ENCODE peak calls at places on chromosomes 5 and 9, in nine cellular contexts. G, Y, L, A, U, T, K, Z and S are unnamed samples.
A peak's percentile ranks its signal among the peaks of the same experiment; 100 is the strongest.

GRCh38 chr9:121692606-121693505 is 41.4 kb downstream of the DAB2IP start:
- DNase-seq in G (no peak), Y (peak; percentile 21), L (peak; percentile 62), A (no peak), U (peak; percentile 69), T (peak; percentile 60), K (peak; percentile 50), Z (no peak), S (no peak)

GRCh38 chr5:133888625-133888991 is 79.8 kb downstream of the C5orf15 start:
- DNase-seq in G (no peak), Y (no peak), L (no peak), A (no peak), U (no peak), T (no peak), K (no peak), Z (peak; percentile 29), S (no peak)

GRCh38 chr5:138351056-138351455 is 1.4 kb upstream of the KDM3B start:
- DNase-seq in G (no peak), Y (peak; percentile 81), L (no peak), A (no peak), U (no peak), T (no peak), K (no peak), Z (no peak), S (peak; percentile 41)

GRCh38 chr5:74122979-74123575 is 497.1 kb downstream of the ARHGEF28 start:
- DNase-seq in G (no peak), Y (peak; percentile 36), L (no peak), A (no peak), U (no peak), T (no peak), K (peak; percentile 24), Z (no peak), S (no peak)

GRCh38 chr9:76181781-76182180 is 212.4 kb downstream of the RFK start:
- DNase-seq in G (no peak), Y (no peak), L (no peak), A (no peak), U (no peak), T (no peak), K (no peak), Z (no peak), S (no peak)

GRCh38 chr9:109320338-109320733 is 523 bp downstream of the EPB41L4B start:
- DNase-seq in G (no peak), Y (no peak), L (peak; percentile 62), A (no peak), U (no peak), T (no peak), K (no peak), Z (no peak), S (no peak)

GRCh38 chr5:140337880-140338279 is 8.5 kb downstream of the HBEGF start:
- DNase-seq in G (no peak), Y (no peak), L (no peak), A (no peak), U (no peak), T (no peak), K (no peak), Z (no peak), S (no peak)

GRCh38 chr5:149550267-149550582 is 1.0 kb downstream of the CSNK1A1 start:
- DNase-seq in G (no peak), Y (no peak), L (no peak), A (no peak), U (no peak), T (no peak), K (no peak), Z (no peak), S (no peak)

GRCh38 chr5:154202379-154203260 is 12.1 kb downstream of the GALNT10 start:
- DNase-seq in G (no peak), Y (no peak), L (no peak), A (no peak), U (no peak), T (no peak), K (no peak), Z (no peak), S (no peak)

GRCh38 chr5:102595332-102595731 is 96.5 kb upstream of the SLCO6A1 start:
- DNase-seq in G (no peak), Y (no peak), L (no peak), A (no peak), U (no peak), T (no peak), K (no peak), Z (no peak), S (no peak)

GRCh38 chr5:144202725-144203124 is 32.1 kb downstream of the KCTD16 start:
- DNase-seq in G (no peak), Y (no peak), L (no peak), A (no peak), U (no peak), T (no peak), K (no peak), Z (no peak), S (no peak)

GRCh38 chr5:144206136-144206535 is 35.5 kb downstream of the KCTD16 start:
- DNase-seq in G (no peak), Y (no peak), L (no peak), A (no peak), U (no peak), T (no peak), K (no peak), Z (no peak), S (no peak)

GRCh38 chr5:144207875-144208444 is 37.3 kb downstream of the KCTD16 start:
- DNase-seq in G (no peak), Y (no peak), L (no peak), A (no peak), U (no peak), T (no peak), K (no peak), Z (no peak), S (no peak)

GRCh38 chr5:144203750-144204596 is 33.3 kb downstream of the KCTD16 start:
- DNase-seq in G (no peak), Y (peak; percentile 82), L (peak; percentile 68), A (no peak), U (no peak), T (no peak), K (peak; percentile 44), Z (no peak), S (no peak)

GRCh38 chr5:144205141-144205551 is 34.5 kb downstream of the KCTD16 start:
- DNase-seq in G (no peak), Y (peak; percentile 29), L (peak; percentile 40), A (no peak), U (no peak), T (no peak), K (peak; percentile 16), Z (peak; percentile 63), S (no peak)
- H3K4me3 ChIP-seq in G (peak overlapping the region; percentile 1), Y (peak overlapping the region; percentile 48), L (peak overlapping the region; percentile 32), A (peak overlapping the region; percentile 41), U (peak overlapping the region; percentile 57), T (peak overlapping the region; percentile 23), K (peak overlapping the region; percentile 45), Z (peak overlapping the region; percentile 49), S (peak overlapping the region; percentile 55)

GRCh38 chr9:89154218-89154617 is 24.4 kb downstream of the SHC3 start:
- DNase-seq in G (no peak), Y (no peak), L (no peak), A (no peak), U (no peak), T (no peak), K (no peak), Z (no peak), S (no peak)

GRCh38 chr9:89153618-89154017 is 25.0 kb downstream of the SHC3 start:
- DNase-seq in G (no peak), Y (peak; percentile 89), L (no peak), A (no peak), U (peak; percentile 73), T (peak; percentile 73), K (no peak), Z (no peak), S (no peak)

GRCh38 chr9:89153187-89153586 is 25.4 kb downstream of the SHC3 start:
- DNase-seq in G (no peak), Y (no peak), L (no peak), A (no peak), U (no peak), T (no peak), K (no peak), Z (no peak), S (no peak)

GRCh38 chr9:89149726-89150125 is 28.9 kb downstream of the SHC3 start:
- DNase-seq in G (no peak), Y (peak; percentile 76), L (no peak), A (no peak), U (no peak), T (peak; percentile 26), K (no peak), Z (no peak), S (no peak)

DNA sequence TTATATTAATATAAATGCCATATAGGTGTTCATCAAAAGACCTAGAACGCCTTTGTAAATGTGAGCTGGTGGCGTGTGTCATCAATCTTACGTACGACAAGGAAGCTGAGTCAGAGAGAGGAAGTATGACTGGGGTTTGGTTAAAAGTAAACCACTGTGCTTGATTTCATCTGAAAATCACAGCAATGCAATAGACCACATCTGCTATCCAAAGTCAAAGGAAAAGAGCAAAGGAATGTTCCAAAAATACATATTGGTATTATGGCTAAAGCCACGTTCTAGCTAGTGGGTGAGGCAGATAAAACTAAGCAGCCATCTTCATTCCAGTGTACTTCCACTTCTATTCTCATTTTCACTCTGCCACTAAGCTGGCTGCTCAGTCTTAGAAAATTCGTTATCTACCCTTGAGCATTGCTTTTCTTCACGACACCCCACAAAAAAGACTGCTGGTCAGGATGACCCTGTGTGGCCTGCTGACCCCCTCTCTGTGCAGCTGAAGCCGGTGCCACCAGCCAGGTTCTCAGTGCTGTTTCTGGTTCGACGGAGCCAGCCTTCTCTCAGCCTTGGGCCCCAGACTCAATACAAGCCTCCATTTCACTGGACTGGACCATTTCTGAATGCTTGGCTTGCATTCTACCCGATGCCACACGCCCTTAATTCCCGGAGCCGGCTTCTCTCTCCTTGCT is 23.8 kb downstream of the SHC3 start:
- DNase-seq in G (no peak), Y (peak; percentile 90), L (no peak), A (no peak), U (no peak), T (peak; percentile 79), K (no peak), Z (no peak), S (peak; percentile 71)
- H3K4me3 ChIP-seq in G (no peak overlapping the region), Y (no peak overlapping the region), L (no peak overlapping the region), A (no peak overlapping the region), U (no peak overlapping the region), T (no peak overlapping the region), K (no peak overlapping the region), Z (no peak overlapping the region), S (no peak overlapping the region)

DNA sequence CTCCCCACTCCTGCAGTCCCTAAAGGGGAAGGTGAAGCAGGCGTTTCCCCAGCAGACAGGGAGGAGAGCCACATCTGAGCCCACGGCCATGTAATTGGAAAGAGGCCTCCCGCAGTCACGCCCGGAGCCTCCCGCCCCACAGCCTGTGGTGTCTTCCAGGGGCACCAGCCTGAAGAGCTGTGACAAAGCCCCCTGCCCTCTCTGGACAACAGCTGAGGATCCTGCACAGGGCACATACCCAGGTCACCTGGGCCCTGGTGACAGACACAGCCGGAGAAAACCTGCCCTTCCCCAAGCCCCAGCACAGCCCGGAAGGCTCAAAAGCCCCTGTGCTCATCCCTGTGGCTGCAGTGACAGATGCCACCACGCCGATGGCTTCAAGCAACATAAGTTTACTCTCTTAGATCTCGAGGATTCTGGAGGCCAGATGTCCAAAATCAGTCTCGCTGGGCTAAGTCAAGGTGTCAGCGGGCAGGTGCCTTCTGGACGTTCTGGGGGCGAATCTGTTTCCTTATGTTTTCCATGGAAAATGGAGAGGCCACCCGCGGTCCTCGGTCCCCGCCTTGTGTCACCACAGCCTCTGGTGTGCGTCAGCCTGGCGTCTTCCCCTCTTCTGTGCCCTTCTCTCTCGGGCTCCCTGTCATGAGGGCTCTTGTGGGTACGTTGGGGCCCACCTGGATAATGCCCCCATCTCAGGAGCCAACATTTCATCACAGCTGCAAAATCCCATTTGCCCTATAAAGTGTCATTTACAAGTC is 71.5 kb downstream of the PSMB7 start:
- DNase-seq in G (no peak), Y (no peak), L (no peak), A (peak; percentile 43), U (no peak), T (no peak), K (peak; percentile 58), Z (peak; percentile 41), S (no peak)
- H3K4me3 ChIP-seq in G (no peak overlapping the region), Y (no peak overlapping the region), L (no peak overlapping the region), A (no peak overlapping the region), U (no peak overlapping the region), T (no peak overlapping the region), K (no peak overlapping the region), Z (no peak overlapping the region), S (no peak overlapping the region)

GRCh38 chr9:84862786-84863185 is 193.3 kb downstream of the NTRK2 start:
- DNase-seq in G (peak; percentile 42), Y (peak; percentile 66), L (no peak), A (peak; percentile 43), U (peak; percentile 18), T (peak; percentile 38), K (no peak), Z (no peak), S (no peak)
- H3K4me3 ChIP-seq in G (no peak overlapping the region), Y (no peak overlapping the region), L (no peak overlapping the region), A (no peak overlapping the region), U (no peak overlapping the region), T (no peak overlapping the region), K (no peak overlapping the region), Z (no peak overlapping the region), S (no peak overlapping the region)